ENCODE peak calls at places on chromosomes 13 and 19, in five cellular contexts. N is PC-3, C is keratinocyte, S is astrocyte, Z is thyroid gland. U is an unnamed sample.

GRCh38 chr13:113759525-113760137 is 605 bp downstream of the TMEM255B start:
- DNase-seq in N (peak; percentile 25), C (no peak), S (no peak), Z (peak; percentile 23), U (peak; percentile 25)

GRCh38 chr19:22606212-22606553 is 27.9 kb upstream of the ZNF492 start:
- DNase-seq in N (no peak), C (no peak), S (no peak), Z (no peak), U (no peak)

GRCh38 chr13:62139597-62139996 is 723.9 kb upstream of the PCDH20 start:
- DNase-seq in N (no peak), C (no peak), S (no peak), Z (no peak), U (no peak)

GRCh38 chr19:14352526-14352925 is 28.7 kb upstream of the ADGRE5 start:
- DNase-seq in N (no peak), C (no peak), S (no peak), Z (no peak), U (no peak)

GRCh38 chr13:69040898-69041297 is 1066.7 kb upstream of the ATXN8OS start:
- DNase-seq in N (no peak), C (no peak), S (no peak), Z (no peak), U (no peak)

GRCh38 chr19:51549533-51550324 is 18.3 kb upstream of the SIGLEC6 start:
- DNase-seq in N (no peak), C (no peak), S (no peak), Z (no peak), U (no peak)

GRCh38 chr19:10460714-10461046 is 40.3 kb downstream of the PDE4A start:
- DNase-seq in N (no peak), C (no peak), S (no peak), Z (no peak), U (no peak)

GRCh38 chr19:18408053-18408476 is 10.6 kb upstream of the LRRC25 start:
- DNase-seq in N (peak; percentile 41), C (no peak), S (no peak), Z (peak; percentile 87), U (peak; percentile 74)

GRCh38 chr13:28137556-28137955 is 789 bp upstream of the PAN3 start:
- DNase-seq in N (peak; percentile 8), C (no peak), S (no peak), Z (no peak), U (no peak)

GRCh38 chr13:71877280-71877653 is 10.3 kb upstream of the DACH1 start:
- DNase-seq in N (no peak), C (no peak), S (no peak), Z (no peak), U (no peak)

GRCh38 chr13:83546476-83546875 is 335.8 kb downstream of the SLITRK1 start:
- DNase-seq in N (no peak), C (no peak), S (peak; percentile 4), Z (no peak), U (no peak)

GRCh38 chr13:53622431-53622830 is 593.8 kb downstream of the OLFM4 start:
- DNase-seq in N (no peak), C (no peak), S (no peak), Z (no peak), U (no peak)

GRCh38 chr13:21435710-21436151 is 23.4 kb downstream of the ZDHHC20 start:
- DNase-seq in N (peak; percentile 62), C (no peak), S (peak; percentile 92), Z (peak; percentile 69), U (peak; percentile 68)

GRCh38 chr13:25901460-25902376 is 150.1 kb downstream of the SHISA2 start:
- DNase-seq in N (peak; percentile 96), C (peak; percentile 94), S (peak; percentile 86), Z (no peak), U (no peak)

GRCh38 chr19:32339988-32340874 is 5.2 kb upstream of the ZNF507 start:
- DNase-seq in N (peak; percentile 60), C (no peak), S (no peak), Z (peak; percentile 83), U (peak; percentile 82)

GRCh38 chr13:59425211-59425721 is 738.5 kb downstream of the DIAPH3 start:
- DNase-seq in N (no peak), C (no peak), S (peak; percentile 75), Z (no peak), U (no peak)

GRCh38 chr19:48524221-48524620 is 12.6 kb upstream of the LMTK3 start:
- DNase-seq in N (no peak), C (no peak), S (no peak), Z (no peak), U (no peak)

GRCh38 chr13:69980799-69981198 is 126.8 kb upstream of the ATXN8OS start:
- DNase-seq in N (no peak), C (no peak), S (no peak), Z (no peak), U (no peak)

GRCh38 chr19:19224852-19225494 is 13.2 kb downstream of the NCAN start:
- DNase-seq in N (peak; percentile 67), C (peak; percentile 33), S (no peak), Z (peak; percentile 82), U (peak; percentile 75)

GRCh38 chr13:28059214-28059613 is 41.2 kb downstream of the FLT3 start:
- DNase-seq in N (peak; percentile 54), C (no peak), S (no peak), Z (no peak), U (peak; percentile 44)

GRCh38 chr13:110914293-110915056 is 394 bp downstream of the ANKRD10 start:
- DNase-seq in N (peak; percentile 54), C (no peak), S (peak; percentile 63), Z (peak; percentile 77), U (peak; percentile 77)

GRCh38 chr13:30169442-30169841 is 137.9 kb downstream of the KATNAL1 start:
- DNase-seq in N (no peak), C (no peak), S (no peak), Z (peak; percentile 18), U (no peak)

GRCh38 chr13:30170569-30170968 is 136.8 kb downstream of the KATNAL1 start:
- DNase-seq in N (no peak), C (no peak), S (no peak), Z (no peak), U (no peak)

GRCh38 chr13:30165071-30165470 is 142.3 kb downstream of the KATNAL1 start:
- DNase-seq in N (no peak), C (no peak), S (no peak), Z (no peak), U (no peak)

GRCh38 chr13:30164141-30164540 is 143.2 kb downstream of the KATNAL1 start:
- DNase-seq in N (no peak), C (no peak), S (no peak), Z (no peak), U (no peak)

GRCh38 chr13:30165791-30166190 is 141.6 kb downstream of the KATNAL1 start:
- DNase-seq in N (no peak), C (no peak), S (peak; percentile 39), Z (no peak), U (no peak)
- TF ChIP-seq CTCF in N (no peak), C (no peak), S (no peak), Z (no peak), U (no peak)

GRCh38 chr13:94495806-94496205 is 16.3 kb upstream of the DCT start:
- DNase-seq in N (no peak), C (no peak), S (no peak), Z (no peak), U (no peak)

GRCh38 chr13:94494021-94494420 is 14.5 kb upstream of the DCT start:
- DNase-seq in N (no peak), C (no peak), S (no peak), Z (no peak), U (no peak)
- H3K27ac ChIP-seq in N (no peak overlapping the region), C (no peak overlapping the region), S (no peak overlapping the region), Z (no peak overlapping the region), U (no peak overlapping the region)

GRCh38 chr19:2755448-2755705 is 15.6 kb upstream of the SLC39A3 start:
- DNase-seq in N (no peak), C (no peak), S (no peak), Z (no peak), U (no peak)

GRCh38 chr19:2755811-2756210 is 16.0 kb upstream of the SLC39A3 start:
- DNase-seq in N (no peak), C (no peak), S (no peak), Z (no peak), U (no peak)

GRCh38 chr19:2756921-2757881 is 17.4 kb upstream of the SLC39A3 start:
- DNase-seq in N (no peak), C (no peak), S (no peak), Z (no peak), U (no peak)

GRCh38 chr19:2754659-2755447 is 15.0 kb upstream of the SLC39A3 start:
- DNase-seq in N (no peak), C (no peak), S (no peak), Z (no peak), U (no peak)

GRCh38 chr19:2756477-2756876 is 16.7 kb upstream of the SLC39A3 start:
- DNase-seq in N (no peak), C (no peak), S (no peak), Z (no peak), U (no peak)
- H3K36me3 ChIP-seq in N (no peaks in the 10 kb centered on the region), C (peaks cover 32% of the 10 kb centered on the region), S (peaks cover 6% of the 10 kb centered on the region), Z (peaks cover 46% of the 10 kb centered on the region), U (peaks cover 79% of the 10 kb centered on the region)

DNA sequence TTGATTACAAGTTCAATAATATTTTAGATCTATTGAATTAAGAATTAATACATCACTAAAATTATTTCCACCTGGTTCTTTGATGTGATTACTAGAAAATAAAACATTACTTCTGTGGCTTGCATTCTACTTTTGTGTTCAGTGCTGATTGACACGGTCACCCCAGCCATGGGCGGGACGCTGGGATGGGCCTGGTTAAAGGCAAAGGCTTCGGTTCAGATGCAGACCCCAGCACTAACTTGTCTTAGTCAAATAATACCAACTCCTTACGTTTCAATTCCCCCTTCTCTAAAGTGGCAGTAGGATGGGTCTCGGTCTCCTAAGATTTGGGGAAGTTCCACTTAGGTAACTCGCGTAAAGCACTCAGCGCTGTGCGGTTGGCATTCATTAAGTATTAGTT is 144.9 kb downstream of the URI1 start:
- DNase-seq in N (no peak), C (no peak), S (no peak), Z (no peak), U (no peak)
- TF ChIP-seq CTCF in N (no peak), C (no peak), S (no peak), Z (no peak), U (no peak)

GRCh38 chr13:48066310-48066989 is 28.5 kb downstream of the MED4 start:
- DNase-seq in N (no peak), C (peak; percentile 17), S (peak; percentile 12), Z (no peak), U (no peak)
- H3K27ac ChIP-seq in N (no peak overlapping the region), C (no peak overlapping the region), S (no peak overlapping the region), Z (no peak overlapping the region), U (no peak overlapping the region)

GRCh38 chr13:46150134-46150693 is 31.8 kb downstream of the LCP1 start:
- DNase-seq in N (no peak), C (no peak), S (no peak), Z (no peak), U (no peak)
- H3K36me3 ChIP-seq in N (peaks cover 49% of the 10 kb centered on the region), C (no peaks in the 10 kb centered on the region), S (no peaks in the 10 kb centered on the region), Z (no peaks in the 10 kb centered on the region), U (no peaks in the 10 kb centered on the region)